ENCODE peak calls at places on chromosomes 2 and 18, in four cellular contexts. X is heart left ventricle; E is endodermal cell; K is naive thymus-derived CD4-positive, alpha-beta T cell. L is an unnamed sample.

GRCh38 chr2:64599469-64599868 is 54.2 kb downstream of the SERTAD2 start:
- DNase-seq in X (no peak), K (no peak), E (no peak), L (no peak)

GRCh38 chr18:62460851-62461300 is 61.9 kb upstream of the ZCCHC2 start:
- DNase-seq in X (peak), E (no peak), K (no peak), L (no peak)

GRCh38 chr2:219125225-219125885 is 35.3 kb downstream of the NHEJ1 start:
- DNase-seq in K (no peak), E (no peak), X (peak), L (no peak)

GRCh38 chr18:61334951-61335736 is 1.9 kb downstream of the CDH20 start:
- DNase-seq in E (no peak), X (no peak), K (no peak), L (no peak)

GRCh38 chr2:14633451-14634211 is 1.1 kb downstream of the LRATD1 start:
- DNase-seq in E (peak), X (peak), K (no peak), L (no peak)

GRCh38 chr2:188293601-188294482 is 2.2 kb downstream of the GULP1 start:
- DNase-seq in E (peak), X (peak), K (no peak), L (no peak)

GRCh38 chr18:76130845-76131244 is 364.2 kb downstream of the ZNF516 start:
- DNase-seq in K (no peak), X (no peak), E (no peak), L (peak)

GRCh38 chr2:26327291-26328272 is 18.4 kb upstream of the SELENOI start:
- DNase-seq in E (no peak), X (no peak), K (no peak), L (no peak)

GRCh38 chr2:233803292-233803911 is 25.3 kb downstream of the MROH2A start:
- DNase-seq in E (no peak), X (no peak), K (no peak), L (no peak)

GRCh38 chr2:29114841-29115609 is at the start of gene CLIP4:
- DNase-seq in E (peak), X (peak), K (peak), L (no peak)

GRCh38 chr2:82789886-82790276 is 1669.2 kb downstream of the SUCLG1 start:
- DNase-seq in E (no peak), K (no peak), X (no peak), L (no peak)

GRCh38 chr2:43943323-43943722 is 52.5 kb downstream of the LRPPRC start:
- DNase-seq in E (no peak), K (no peak), X (no peak), L (no peak)

GRCh38 chr2:130158631-130159030 is 13.7 kb upstream of the CCDC74B start:
- DNase-seq in X (no peak), K (no peak), E (no peak), L (no peak)

GRCh38 chr2:95231723-95232122 is 24.4 kb downstream of the ZNF892 start:
- DNase-seq in K (no peak), E (peak), X (peak), L (no peak)

GRCh38 chr2:73174244-73174643 is 28.1 kb upstream of the NOTO start:
- DNase-seq in E (no peak), X (no peak), K (no peak), L (no peak)

GRCh38 chr2:239629936-239630617 is 229.3 kb upstream of the HDAC4 start:
- DNase-seq in K (no peak), E (no peak), X (no peak), L (no peak)

GRCh38 chr2:175957845-175958244 is 44.2 kb downstream of the LNPK start:
- DNase-seq in E (peak), K (no peak), X (no peak), L (no peak)

GRCh38 chr2:217834744-217835513 is 167.9 kb downstream of the TNS1 start:
- DNase-seq in K (no peak), E (no peak), X (peak), L (no peak)

GRCh38 chr2:179051250-179051649 is 1.3 kb upstream of the CCDC141 start:
- DNase-seq in X (no peak), E (peak), K (no peak), L (no peak)

GRCh38 chr2:69677914-69678313 is 34.4 kb upstream of the AAK1 start:
- DNase-seq in E (no peak), X (no peak), K (no peak), L (no peak)

GRCh38 chr2:134127496-134127895 is 126.4 kb upstream of the MGAT5 start:
- DNase-seq in E (no peak), K (no peak), X (no peak), L (no peak)

GRCh38 chr18:10590412-10590811 is 64.6 kb downstream of the NAPG start:
- DNase-seq in X (no peak), E (no peak), K (no peak), L (no peak)

GRCh38 chr18:10588975-10589374 is 63.1 kb downstream of the NAPG start:
- DNase-seq in K (no peak), X (no peak), E (no peak), L (no peak)

GRCh38 chr18:10591891-10592290 is 66.1 kb downstream of the NAPG start:
- DNase-seq in X (no peak), E (no peak), K (no peak), L (no peak)
- H3K27ac ChIP-seq in X (no peak), E (no peak), K (no peak), L (no peak)

DNA sequence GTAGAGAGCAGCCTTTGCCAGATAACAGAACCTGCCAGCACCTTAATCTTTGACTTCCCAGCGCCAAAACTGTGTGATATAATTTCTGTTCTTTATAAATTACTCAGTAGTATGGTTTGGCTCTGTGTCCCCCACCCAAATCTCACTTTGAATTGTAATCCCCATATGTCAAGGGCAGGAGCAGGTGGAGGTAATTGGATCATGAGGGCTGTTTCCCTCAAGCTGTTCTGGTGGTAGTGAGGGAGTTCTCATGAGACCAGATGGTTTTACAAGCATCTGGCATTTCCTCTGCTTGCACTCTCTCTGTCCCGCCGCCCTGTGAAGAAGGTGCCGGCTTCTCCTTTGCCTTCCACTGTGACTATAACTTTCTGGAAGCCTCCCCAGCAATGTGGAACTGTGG is 899.9 kb downstream of the TRIB2 start:
- DNase-seq in K (no peak), E (no peak), X (no peak), L (no peak)
- H3K27ac ChIP-seq in K (no peak), E (no peak), X (no peak), L (no peak)

DNA sequence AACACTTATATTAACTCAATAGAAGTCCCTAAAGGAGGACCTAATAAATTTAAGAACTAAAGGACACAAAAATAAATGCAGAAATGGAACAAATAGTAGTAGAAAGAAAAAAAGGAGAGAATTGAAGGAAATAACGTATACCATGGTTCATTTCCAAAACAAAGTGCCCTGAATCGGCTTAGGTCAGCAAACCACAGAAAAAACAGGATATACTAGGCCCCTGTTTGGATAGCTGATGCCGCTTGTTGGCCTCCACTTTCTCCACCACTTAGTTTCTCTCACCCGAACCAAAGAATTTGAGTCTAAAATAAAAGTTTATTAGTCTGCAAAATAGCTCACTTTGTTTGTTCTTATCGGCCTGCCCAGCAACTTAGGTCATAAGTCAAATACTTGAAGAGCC is 100.4 kb downstream of the HIBCH start:
- DNase-seq in E (no peak), X (no peak), K (no peak), L (no peak)
- H3K27ac ChIP-seq in E (no peak), X (no peak), K (no peak), L (no peak)

GRCh38 chr2:101401906-101402305 is 14.6 kb upstream of the CREG2 start:
- DNase-seq in K (no peak), E (no peak), X (no peak), L (no peak)

GRCh38 chr2:101400048-101400447 is 12.7 kb upstream of the CREG2 start:
- DNase-seq in K (no peak), X (no peak), E (no peak), L (peak)

GRCh38 chr2:101401316-101401660 is 14.0 kb upstream of the CREG2 start:
- DNase-seq in K (no peak), X (no peak), E (no peak), L (no peak)

GRCh38 chr2:101399001-101399794 is 11.9 kb upstream of the CREG2 start:
- DNase-seq in E (no peak), X (no peak), K (no peak), L (no peak)

GRCh38 chr2:101400516-101401315 is 13.4 kb upstream of the CREG2 start:
- DNase-seq in E (no peak), X (no peak), K (no peak), L (no peak)
- H3K27ac ChIP-seq in E (no peak), X (no peak), K (no peak), L (peak)

GRCh38 chr2:62704654-62705006 is 883 bp upstream of the EHBP1 start:
- DNase-seq in K (no peak), E (no peak), X (no peak), L (no peak)

GRCh38 chr2:62708751-62709150 is 3.2 kb downstream of the EHBP1 start:
- DNase-seq in X (no peak), E (no peak), K (no peak), L (no peak)

GRCh38 chr2:62705859-62706720 is 577 bp downstream of the EHBP1 start:
- DNase-seq in E (peak), K (no peak), X (peak), L (no peak)

GRCh38 chr2:62706721-62707516 is 1.4 kb downstream of the EHBP1 start:
- DNase-seq in X (no peak), E (no peak), K (no peak), L (no peak)

GRCh38 chr2:62705007-62705829 is at the start of gene EHBP1:
- DNase-seq in K (peak), X (peak), E (peak), L (peak)
- H3K27ac ChIP-seq in K (peak), X (peak), E (peak), L (peak)

DNA sequence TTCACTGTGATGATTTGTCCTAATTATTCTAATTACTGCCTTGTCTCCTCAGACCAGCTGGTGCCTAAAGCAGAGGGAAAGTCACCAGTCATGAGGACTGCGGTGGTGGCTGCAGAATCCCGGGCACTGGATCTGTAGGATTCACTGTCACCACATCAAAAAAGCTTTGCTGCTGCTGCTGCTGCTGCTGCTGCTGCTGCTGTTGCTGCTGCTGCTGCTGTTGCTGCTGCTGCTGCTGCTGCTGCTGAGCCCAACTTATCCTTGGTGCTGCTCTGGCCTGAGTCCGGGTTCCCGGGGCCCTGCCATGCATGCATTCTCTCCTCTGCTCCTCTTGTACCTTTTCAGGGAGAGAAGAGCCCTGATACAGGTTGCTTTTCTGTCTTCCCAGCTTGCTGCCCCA is 908.3 kb downstream of the TSN start:
- DNase-seq in X (no peak), K (no peak), E (peak), L (no peak)
- H3K27ac ChIP-seq in X (no peak), K (no peak), E (no peak), L (no peak)

DNA sequence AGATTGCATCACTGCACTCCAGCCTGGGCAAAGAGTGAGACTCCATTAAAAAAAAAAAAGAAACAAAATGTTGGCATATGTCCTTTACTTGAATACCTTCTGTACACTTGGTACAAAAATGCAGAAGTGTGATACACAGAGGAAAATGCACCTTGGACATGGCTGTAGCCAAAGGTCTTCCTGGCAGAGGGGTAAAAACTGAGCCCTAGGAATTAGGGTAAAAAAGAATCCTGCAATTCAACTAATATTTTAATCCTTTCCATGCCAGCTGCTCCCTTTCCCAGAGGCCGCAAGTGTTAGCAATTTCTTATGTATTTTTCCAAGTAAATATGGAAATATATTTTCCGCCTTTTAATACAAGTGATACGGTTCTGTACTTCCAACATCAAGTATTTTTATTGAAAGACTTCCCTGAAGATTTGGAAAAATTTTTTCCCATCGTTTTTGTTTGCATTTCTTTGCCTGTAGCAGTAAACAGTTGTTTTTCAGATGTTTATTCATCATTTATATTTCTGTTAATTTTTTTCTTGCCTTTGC is 26.2 kb downstream of the KCNJ13 start:
- DNase-seq in X (no peak), K (no peak), E (no peak), L (no peak)
- H3K27ac ChIP-seq in X (no peak), K (no peak), E (no peak), L (no peak)

DNA sequence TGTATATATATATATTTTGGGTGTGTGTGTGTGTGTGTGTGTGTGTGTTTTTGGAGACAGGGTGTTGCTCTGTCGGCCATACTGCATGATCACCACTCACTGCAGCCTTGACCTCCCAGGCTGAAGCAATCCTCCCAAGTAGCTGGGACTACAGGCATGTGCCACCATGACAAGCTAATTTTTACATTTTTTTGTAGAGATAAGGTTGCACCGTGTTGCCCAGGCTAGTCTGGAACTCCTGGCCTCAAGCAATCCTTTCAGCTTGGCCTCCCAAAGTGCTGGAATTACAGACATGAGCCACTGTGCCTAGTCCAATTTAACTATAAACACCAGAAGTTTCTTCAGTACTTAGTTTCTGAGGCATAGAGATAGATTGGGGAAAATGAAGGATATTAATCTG is 18.3 kb downstream of the LIMS1 start:
- DNase-seq in X (no peak), K (no peak), E (no peak), L (no peak)
- H3K27ac ChIP-seq in X (peak), K (no peak), E (no peak), L (no peak)

L was measured in epithelial cell of prostate.